ENCODE peak calls at places on chromosomes 5 and 9, in seven cellular contexts. O, Q, U, W, Z, Y and R are unnamed samples.

GRCh38 chr5:145484195-145484594 is 350.9 kb downstream of the PRELID2 start:
- DNase-seq in Z (peak; percentile 42), Q (peak; percentile 57), Y (peak; percentile 67), O (no peak), W (peak; percentile 18), U (peak; percentile 81), R (peak; percentile 24)

GRCh38 chr9:116543731-116544400 is 143.2 kb upstream of the TRIM32 start:
- DNase-seq in U (peak; percentile 58), Z (peak; percentile 42), Y (peak; percentile 91), Q (peak; percentile 20), O (no peak), W (no peak), R (no peak)

GRCh38 chr5:638501-639252 is 26.5 kb downstream of the CEP72 start:
- DNase-seq in Z (no peak), Y (no peak), Q (no peak), O (no peak), U (no peak), W (no peak), R (no peak)

GRCh38 chr5:129996896-129997295 is 92.6 kb downstream of the CHSY3 start:
- DNase-seq in Z (peak; percentile 3), O (no peak), W (no peak), Q (peak; percentile 28), Y (no peak), U (peak; percentile 62), R (no peak)

GRCh38 chr9:29773676-29774075 is 2200.4 kb upstream of the C9orf72 start:
- DNase-seq in W (no peak), Z (no peak), U (no peak), Q (no peak), O (no peak), Y (no peak), R (no peak)

GRCh38 chr5:178115835-178116405 is 2.6 kb downstream of the N4BP3 start:
- DNase-seq in Z (peak; percentile 7), W (no peak), Y (no peak), O (no peak), Q (no peak), U (no peak), R (no peak)

GRCh38 chr5:53027913-53028312 is 38.8 kb downstream of the ITGA2 start:
- DNase-seq in U (peak; percentile 70), O (no peak), Q (peak; percentile 82), Y (peak; percentile 66), Z (no peak), W (no peak), R (no peak)

GRCh38 chr9:120477534-120478001 is 102.4 kb downstream of the CDK5RAP2 start:
- DNase-seq in Z (peak; percentile 78), W (peak; percentile 45), Y (peak; percentile 68), Q (peak; percentile 87), U (peak; percentile 90), O (no peak), R (peak; percentile 53)

GRCh38 chr9:4141201-4141750 is 158.6 kb downstream of the GLIS3 start:
- DNase-seq in Q (peak; percentile 41), Z (peak; percentile 31), Y (no peak), U (peak; percentile 27), O (no peak), W (no peak), R (no peak)

GRCh38 chr9:129591916-129592315 is 29.0 kb downstream of the C9orf50 start:
- DNase-seq in U (peak; percentile 80), Q (no peak), Y (no peak), O (no peak), W (no peak), Z (no peak), R (no peak)

GRCh38 chr9:18320046-18320445 is 153.9 kb upstream of the ADAMTSL1 start:
- DNase-seq in Z (no peak), Y (no peak), O (no peak), Q (no peak), U (no peak), W (no peak), R (no peak)

GRCh38 chr9:89455356-89455824 is 42.5 kb downstream of the SEMA4D start:
- DNase-seq in Z (no peak), O (no peak), U (no peak), Q (no peak), Y (no peak), W (no peak), R (no peak)

GRCh38 chr5:1883120-1883924 is 597 bp upstream of the IRX4 start:
- DNase-seq in W (no peak), O (no peak), Q (peak; percentile 45), Y (no peak), U (no peak), Z (peak; percentile 63), R (no peak)

GRCh38 chr9:10112070-10112469 is 500.7 kb downstream of the PTPRD start:
- DNase-seq in Y (no peak), Q (no peak), U (no peak), Z (no peak), W (no peak), O (no peak), R (no peak)

GRCh38 chr5:102561894-102562760 is 63.3 kb upstream of the SLCO6A1 start:
- DNase-seq in W (peak; percentile 57), Z (peak; percentile 7), U (peak; percentile 19), O (no peak), Y (no peak), Q (no peak), R (peak; percentile 62)

GRCh38 chr5:167790462-167791260 is 500.8 kb upstream of the WWC1 start:
- DNase-seq in Y (no peak), Z (no peak), W (no peak), O (no peak), U (peak; percentile 64), Q (peak; percentile 67), R (no peak)